ENCODE peak calls at places on chromosome 18, in eight cellular contexts. Z, J, E, O, I, K, P and A are unnamed samples.

GRCh38 chr18:75884728-75885127 is 457.2 kb upstream of the SMIM21 start:
- DNase-seq in Z (no peak), J (no peak), E (no peak), O (no peak), I (no peak), K (no peak), P (peak; percentile 65), A (no peak)

GRCh38 chr18:36152781-36153180 is 23.1 kb downstream of the ELP2 start:
- DNase-seq in Z (no peak), J (no peak), E (no peak), O (no peak), I (no peak), K (no peak), P (no peak), A (no peak)

GRCh38 chr18:63788447-63789096 is 13.4 kb downstream of the SERPINB7 start:
- DNase-seq in Z (no peak), J (peak; percentile 79), E (no peak), O (no peak), I (no peak), K (no peak), P (no peak), A (no peak)

GRCh38 chr18:54850598-54850997 is 22.3 kb downstream of the RAB27B start:
- DNase-seq in Z (no peak), J (no peak), E (no peak), O (no peak), I (no peak), K (no peak), P (no peak), A (no peak)

GRCh38 chr18:76553715-76554603 is 58.9 kb upstream of the ZNF516 start:
- DNase-seq in Z (no peak), J (no peak), E (peak; percentile 22), O (no peak), I (no peak), K (no peak), P (no peak), A (no peak)

GRCh38 chr18:21163647-21164625 is 52.3 kb upstream of the ROCK1 start:
- DNase-seq in Z (no peak), J (no peak), E (no peak), O (no peak), I (no peak), K (no peak), P (no peak), A (no peak)

GRCh38 chr18:12840382-12840781 is 43.7 kb downstream of the PTPN2 start:
- DNase-seq in Z (no peak), J (no peak), E (no peak), O (no peak), I (no peak), K (no peak), P (no peak), A (no peak)

GRCh38 chr18:6728318-6728717 is 1.2 kb upstream of the ARHGAP28 start:
- DNase-seq in Z (no peak), J (no peak), E (no peak), O (no peak), I (no peak), K (no peak), P (no peak), A (no peak)

GRCh38 chr18:44701227-44701626 is 20.5 kb downstream of the SETBP1 start:
- DNase-seq in Z (no peak), J (no peak), E (no peak), O (no peak), I (no peak), K (no peak), P (no peak), A (no peak)

GRCh38 chr18:41858761-41859555 is 96.1 kb upstream of the PIK3C3 start:
- DNase-seq in Z (no peak), J (no peak), E (no peak), O (no peak), I (no peak), K (no peak), P (no peak), A (no peak)

GRCh38 chr18:36284671-36285295 is 12.7 kb upstream of the FHOD3 start:
- DNase-seq in Z (no peak), J (peak; percentile 71), E (no peak), O (no peak), I (no peak), K (peak; percentile 61), P (peak; percentile 71), A (no peak)

GRCh38 chr18:10085876-10086275 is 172.1 kb downstream of the VAPA start:
- DNase-seq in Z (no peak), J (no peak), E (no peak), O (no peak), I (no peak), K (no peak), P (no peak), A (no peak)
- H3K4me3 ChIP-seq in Z (no peak overlapping the region), J (no peak overlapping the region), E (no peak overlapping the region), O (no peak overlapping the region), I (no peak overlapping the region), K (no peak overlapping the region), P (no peak overlapping the region), A (no peak overlapping the region)

GRCh38 chr18:24050916-24051255 is 36.3 kb downstream of the TTC39C start:
- DNase-seq in Z (no peak), J (no peak), E (no peak), O (no peak), I (no peak), K (no peak), P (no peak), A (no peak)

GRCh38 chr18:24053211-24053610 is 38.7 kb downstream of the TTC39C start:
- DNase-seq in Z (no peak), J (no peak), E (no peak), O (no peak), I (no peak), K (no peak), P (no peak), A (no peak)

GRCh38 chr18:24054130-24054529 is 39.6 kb downstream of the TTC39C start:
- DNase-seq in Z (no peak), J (no peak), E (no peak), O (no peak), I (no peak), K (peak; percentile 15), P (no peak), A (no peak)

GRCh38 chr18:24051256-24051947 is 36.8 kb downstream of the TTC39C start:
- DNase-seq in Z (no peak), J (no peak), E (no peak), O (no peak), I (no peak), K (no peak), P (no peak), A (peak; percentile 48)

GRCh38 chr18:24052053-24052452 is 37.5 kb downstream of the TTC39C start:
- DNase-seq in Z (no peak), J (no peak), E (no peak), O (peak; percentile 74), I (no peak), K (no peak), P (no peak), A (no peak)
- TF ChIP-seq CTCF in Z (no peak), J (no peak), E (no peak), O (no peak), I (no peak), K (no peak), P (no peak), A (no peak)

GRCh38 chr18:79788096-79789085 is 9.3 kb upstream of the KCNG2 start:
- DNase-seq in Z (no peak), J (no peak), E (peak; percentile 48), O (peak; percentile 49), I (peak; percentile 43), K (no peak), P (peak; percentile 81), A (no peak)
- H3K27me3 ChIP-seq in Z (peaks cover 83% of the 10 kb centered on the region), J (peaks cover 18% of the 10 kb centered on the region), E (peaks cover 72% of the 10 kb centered on the region), O (peaks cover 3% of the 10 kb centered on the region), I (peaks cover 82% of the 10 kb centered on the region), K (no peaks in the 10 kb centered on the region), P (peaks cover 69% of the 10 kb centered on the region), A (no peaks in the 10 kb centered on the region)

GRCh38 chr18:3585656-3586509 is 135.9 kb downstream of the TGIF1 start:
- DNase-seq in Z (peak; percentile 80), J (peak; percentile 81), E (peak; percentile 89), O (peak; percentile 89), I (peak; percentile 89), K (peak; percentile 69), P (peak; percentile 95), A (no peak)
- H3K4me3 ChIP-seq in Z (no peak overlapping the region), J (no peak overlapping the region), E (no peak overlapping the region), O (no peak overlapping the region), I (no peak overlapping the region), K (no peak overlapping the region), P (no peak overlapping the region), A (no peak overlapping the region)

GRCh38 chr18:57029761-57030160 is 117.1 kb upstream of the BOD1L2 start:
- DNase-seq in Z (no peak), J (no peak), E (no peak), O (no peak), I (no peak), K (no peak), P (peak; percentile 74), A (no peak)
- TF ChIP-seq CTCF in Z (no peak), J (no peak), E (no peak), O (no peak), I (no peak), K (no peak), P (peak; percentile 68), A (no peak)

GRCh38 chr18:49340446-49340845 is 120.0 kb downstream of the DYM start:
- DNase-seq in Z (no peak), J (no peak), E (no peak), O (no peak), I (no peak), K (no peak), P (no peak), A (no peak)
- H3K27me3 ChIP-seq in Z (no peaks in the 10 kb centered on the region), J (no peaks in the 10 kb centered on the region), E (no peaks in the 10 kb centered on the region), O (no peaks in the 10 kb centered on the region), I (no peaks in the 10 kb centered on the region), K (no peaks in the 10 kb centered on the region), P (no peaks in the 10 kb centered on the region), A (no peaks in the 10 kb centered on the region)

GRCh38 chr18:47903809-47904208 is 26.6 kb downstream of the SMAD2 start:
- DNase-seq in Z (no peak), J (no peak), E (no peak), O (no peak), I (no peak), K (no peak), P (no peak), A (no peak)

GRCh38 chr18:47899107-47899840 is 31.2 kb downstream of the SMAD2 start:
- DNase-seq in Z (no peak), J (peak; percentile 17), E (no peak), O (no peak), I (no peak), K (no peak), P (no peak), A (no peak)

GRCh38 chr18:47898055-47898454 is 32.4 kb downstream of the SMAD2 start:
- DNase-seq in Z (no peak), J (peak; percentile 32), E (no peak), O (no peak), I (no peak), K (no peak), P (no peak), A (no peak)

GRCh38 chr18:47898696-47899095 is 31.8 kb downstream of the SMAD2 start:
- DNase-seq in Z (no peak), J (peak; percentile 52), E (no peak), O (no peak), I (no peak), K (no peak), P (no peak), A (no peak)

GRCh38 chr18:47901624-47902362 is 28.7 kb downstream of the SMAD2 start:
- DNase-seq in Z (no peak), J (no peak), E (no peak), O (no peak), I (no peak), K (no peak), P (no peak), A (peak; percentile 38)
- H3K4me3 ChIP-seq in Z (no peak overlapping the region), J (no peak overlapping the region), E (no peak overlapping the region), O (no peak overlapping the region), I (no peak overlapping the region), K (no peak overlapping the region), P (peak overlapping the region; percentile 72), A (no peak overlapping the region)